ENCODE peak calls at places on chromosomes 13 and 19, in six cellular contexts. One of them, this sample, is unnamed.

GRCh38 chr13:21849323-21849722 is 178.4 kb downstream of the FGF9 start:
- DNase-seq in neural progenitor cell: peak; percentile 45
- DNase-seq in MM.1S: no peak
- DNase-seq in fibroblast of lung: no peak
- DNase-seq in mammary epithelial cell: peak; percentile 11
- DNase-seq in PC-3: peak; percentile 22
- DNase-seq in this sample: peak; percentile 17

GRCh38 chr13:30410705-30411125 is 11.6 kb upstream of the UBE2L5 start:
- DNase-seq in neural progenitor cell: no peak
- DNase-seq in mammary epithelial cell: no peak
- DNase-seq in fibroblast of lung: peak; percentile 40
- DNase-seq in MM.1S: no peak
- DNase-seq in PC-3: no peak
- DNase-seq in this sample: no peak

GRCh38 chr19:17766543-17767131 is 15.4 kb downstream of the FCHO1 start:
- DNase-seq in neural progenitor cell: peak; percentile 93
- DNase-seq in MM.1S: no peak
- DNase-seq in fibroblast of lung: peak; percentile 65
- DNase-seq in PC-3: peak; percentile 90
- DNase-seq in mammary epithelial cell: peak; percentile 68
- DNase-seq in this sample: no peak

GRCh38 chr19:20365146-20365545 is 198.1 kb downstream of the ZNF486 start:
- DNase-seq in mammary epithelial cell: no peak
- DNase-seq in fibroblast of lung: no peak
- DNase-seq in PC-3: no peak
- DNase-seq in neural progenitor cell: no peak
- DNase-seq in MM.1S: no peak
- DNase-seq in this sample: no peak

GRCh38 chr19:4405977-4406376 is 3.5 kb downstream of the CHAF1A start:
- DNase-seq in fibroblast of lung: no peak
- DNase-seq in neural progenitor cell: no peak
- DNase-seq in mammary epithelial cell: no peak
- DNase-seq in PC-3: no peak
- DNase-seq in MM.1S: no peak
- DNase-seq in this sample: no peak

GRCh38 chr13:27273658-27274425 is 3.2 kb downstream of the RASL11A start:
- DNase-seq in PC-3: no peak
- DNase-seq in neural progenitor cell: no peak
- DNase-seq in fibroblast of lung: peak; percentile 73
- DNase-seq in mammary epithelial cell: no peak
- DNase-seq in MM.1S: no peak
- DNase-seq in this sample: no peak

GRCh38 chr19:42092350-42092749 is 16.4 kb downstream of the ZNF574 start:
- DNase-seq in PC-3: peak; percentile 60
- DNase-seq in mammary epithelial cell: peak; percentile 41
- DNase-seq in fibroblast of lung: no peak
- DNase-seq in neural progenitor cell: no peak
- DNase-seq in MM.1S: peak; percentile 88
- DNase-seq in this sample: peak; percentile 66

GRCh38 chr13:72431981-72432617 is 295.3 kb downstream of the MZT1 start:
- DNase-seq in mammary epithelial cell: no peak
- DNase-seq in neural progenitor cell: no peak
- DNase-seq in MM.1S: no peak
- DNase-seq in PC-3: no peak
- DNase-seq in fibroblast of lung: peak; percentile 1
- DNase-seq in this sample: no peak

GRCh38 chr19:44759083-44759804 is 10.7 kb downstream of the BCL3 start:
- DNase-seq in neural progenitor cell: no peak
- DNase-seq in mammary epithelial cell: no peak
- DNase-seq in PC-3: no peak
- DNase-seq in MM.1S: no peak
- DNase-seq in fibroblast of lung: no peak
- DNase-seq in this sample: no peak

GRCh38 chr19:15934332-15935078 is at the start of gene CYP4F11:
- DNase-seq in mammary epithelial cell: peak; percentile 84
- DNase-seq in PC-3: peak; percentile 46
- DNase-seq in neural progenitor cell: no peak
- DNase-seq in fibroblast of lung: no peak
- DNase-seq in MM.1S: no peak
- DNase-seq in this sample: peak; percentile 20

GRCh38 chr13:40611004-40611403 is 55.4 kb downstream of the FOXO1 start:
- DNase-seq in MM.1S: no peak
- DNase-seq in mammary epithelial cell: peak; percentile 21
- DNase-seq in PC-3: no peak
- DNase-seq in fibroblast of lung: no peak
- DNase-seq in neural progenitor cell: no peak
- DNase-seq in this sample: no peak

GRCh38 chr13:114099191-114099590 is 33.2 kb downstream of the RASA3 start:
- DNase-seq in mammary epithelial cell: peak; percentile 49
- DNase-seq in neural progenitor cell: peak; percentile 60
- DNase-seq in MM.1S: peak; percentile 34
- DNase-seq in PC-3: peak; percentile 73
- DNase-seq in fibroblast of lung: peak; percentile 94
- DNase-seq in this sample: no peak

GRCh38 chr13:110957181-110957884 is 42.5 kb upstream of the ANKRD10 start:
- DNase-seq in fibroblast of lung: no peak
- DNase-seq in mammary epithelial cell: peak; percentile 58
- DNase-seq in MM.1S: no peak
- DNase-seq in PC-3: peak; percentile 24
- DNase-seq in neural progenitor cell: no peak
- DNase-seq in this sample: peak; percentile 24

GRCh38 chr13:46659413-46660065 is 106.6 kb downstream of the LRCH1 start:
- DNase-seq in fibroblast of lung: no peak
- DNase-seq in MM.1S: no peak
- DNase-seq in neural progenitor cell: no peak
- DNase-seq in mammary epithelial cell: no peak
- DNase-seq in PC-3: no peak
- DNase-seq in this sample: no peak

GRCh38 chr19:54460230-54461005 is 3.2 kb downstream of the LENG9 start:
- DNase-seq in PC-3: no peak
- DNase-seq in fibroblast of lung: no peak
- DNase-seq in neural progenitor cell: no peak
- DNase-seq in MM.1S: no peak
- DNase-seq in mammary epithelial cell: no peak
- DNase-seq in this sample: no peak

GRCh38 chr19:50508850-50509190 is 2.2 kb downstream of the JOSD2 start:
- DNase-seq in MM.1S: no peak
- DNase-seq in mammary epithelial cell: no peak
- DNase-seq in PC-3: no peak
- DNase-seq in neural progenitor cell: no peak
- DNase-seq in fibroblast of lung: no peak
- DNase-seq in this sample: no peak

GRCh38 chr19:48853483-48853882 is 14.9 kb downstream of the PLEKHA4 start:
- DNase-seq in PC-3: no peak
- DNase-seq in neural progenitor cell: no peak
- DNase-seq in MM.1S: no peak
- DNase-seq in mammary epithelial cell: no peak
- DNase-seq in fibroblast of lung: no peak
- DNase-seq in this sample: no peak

GRCh38 chr13:61954092-61954491 is 538.4 kb upstream of the PCDH20 start:
- DNase-seq in MM.1S: no peak
- DNase-seq in PC-3: peak; percentile 50
- DNase-seq in fibroblast of lung: peak; percentile 5
- DNase-seq in neural progenitor cell: peak; percentile 39
- DNase-seq in mammary epithelial cell: no peak
- DNase-seq in this sample: no peak

GRCh38 chr19:4012092-4012974 is 4.8 kb downstream of the PIAS4 start:
- DNase-seq in MM.1S: no peak
- DNase-seq in PC-3: no peak
- DNase-seq in neural progenitor cell: no peak
- DNase-seq in mammary epithelial cell: no peak
- DNase-seq in fibroblast of lung: no peak
- DNase-seq in this sample: no peak

GRCh38 chr13:53873558-53873957 is 844.9 kb downstream of the OLFM4 start:
- DNase-seq in neural progenitor cell: no peak
- DNase-seq in MM.1S: no peak
- DNase-seq in mammary epithelial cell: no peak
- DNase-seq in fibroblast of lung: no peak
- DNase-seq in PC-3: no peak
- DNase-seq in this sample: no peak

GRCh38 chr13:103263448-103263847 is 197.2 kb upstream of the SLC10A2 start:
- DNase-seq in MM.1S: no peak
- DNase-seq in fibroblast of lung: no peak
- DNase-seq in PC-3: no peak
- DNase-seq in mammary epithelial cell: no peak
- DNase-seq in neural progenitor cell: no peak
- DNase-seq in this sample: no peak

GRCh38 chr13:108200781-108201398 is 14.4 kb downstream of the LIG4 start:
- DNase-seq in fibroblast of lung: peak; percentile 64
- DNase-seq in neural progenitor cell: no peak
- DNase-seq in MM.1S: no peak
- DNase-seq in mammary epithelial cell: peak; percentile 60
- DNase-seq in PC-3: peak; percentile 61
- DNase-seq in this sample: no peak

GRCh38 chr19:17289489-17289888 is 7.8 kb downstream of the ANKLE1 start:
- DNase-seq in MM.1S: peak; percentile 48
- DNase-seq in PC-3: peak; percentile 24
- DNase-seq in mammary epithelial cell: no peak
- DNase-seq in fibroblast of lung: peak; percentile 90
- DNase-seq in neural progenitor cell: peak; percentile 92
- DNase-seq in this sample: no peak

GRCh38 chr19:55096061-55096701 is 20.5 kb downstream of the EPS8L1 start:
- DNase-seq in PC-3: no peak
- DNase-seq in mammary epithelial cell: no peak
- DNase-seq in neural progenitor cell: no peak
- DNase-seq in fibroblast of lung: no peak
- DNase-seq in MM.1S: no peak
- DNase-seq in this sample: no peak

GRCh38 chr13:95605426-95606125 is 38.9 kb downstream of the DZIP1 start:
- DNase-seq in MM.1S: no peak
- DNase-seq in mammary epithelial cell: peak; percentile 26
- DNase-seq in PC-3: no peak
- DNase-seq in fibroblast of lung: no peak
- DNase-seq in neural progenitor cell: no peak
- DNase-seq in this sample: no peak

GRCh38 chr13:101977475-101977874 is 424.4 kb downstream of the FGF14 start:
- DNase-seq in PC-3: no peak
- DNase-seq in mammary epithelial cell: no peak
- DNase-seq in fibroblast of lung: no peak
- DNase-seq in MM.1S: no peak
- DNase-seq in neural progenitor cell: no peak
- DNase-seq in this sample: no peak

GRCh38 chr19:22784051-22784450 is at the start of gene ZNF99:
- DNase-seq in neural progenitor cell: no peak
- DNase-seq in fibroblast of lung: no peak
- DNase-seq in mammary epithelial cell: no peak
- DNase-seq in MM.1S: peak; percentile 13
- DNase-seq in PC-3: no peak
- DNase-seq in this sample: no peak

DNA sequence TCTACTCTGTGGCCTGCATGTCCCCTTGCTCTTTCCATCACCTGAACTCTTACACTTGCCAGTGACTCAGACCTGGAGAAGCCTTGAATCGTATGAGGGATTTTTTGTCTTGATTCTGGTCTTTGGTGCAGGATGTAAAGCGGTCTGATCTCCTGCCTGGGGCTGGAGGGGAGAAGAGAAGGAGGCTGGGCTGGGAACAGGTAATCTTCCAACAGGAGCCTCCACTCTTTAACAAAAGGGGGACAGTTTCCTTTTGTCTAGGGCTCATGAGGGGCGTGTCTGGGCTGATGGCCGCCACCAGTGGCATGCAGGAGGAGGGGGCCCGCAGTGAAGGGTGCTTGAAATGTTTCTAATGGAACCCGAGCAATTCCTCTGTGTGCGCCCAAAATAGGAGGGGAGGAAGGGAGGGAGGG is 24.7 kb downstream of the NFIX start:
- DNase-seq in neural progenitor cell: peak; percentile 80
- DNase-seq in mammary epithelial cell: peak; percentile 72
- DNase-seq in PC-3: peak; percentile 51
- DNase-seq in MM.1S: no peak
- DNase-seq in fibroblast of lung: peak; percentile 75
- DNase-seq in this sample: no peak
- TF ChIP-seq EZH2 in neural progenitor cell: peak; percentile 68
- TF ChIP-seq EZH2 in mammary epithelial cell: no peak
- TF ChIP-seq EZH2 in PC-3: no peak
- TF ChIP-seq EZH2 in MM.1S: no peak
- TF ChIP-seq EZH2 in fibroblast of lung: no peak
- TF ChIP-seq EZH2 in this sample: no peak

DNA sequence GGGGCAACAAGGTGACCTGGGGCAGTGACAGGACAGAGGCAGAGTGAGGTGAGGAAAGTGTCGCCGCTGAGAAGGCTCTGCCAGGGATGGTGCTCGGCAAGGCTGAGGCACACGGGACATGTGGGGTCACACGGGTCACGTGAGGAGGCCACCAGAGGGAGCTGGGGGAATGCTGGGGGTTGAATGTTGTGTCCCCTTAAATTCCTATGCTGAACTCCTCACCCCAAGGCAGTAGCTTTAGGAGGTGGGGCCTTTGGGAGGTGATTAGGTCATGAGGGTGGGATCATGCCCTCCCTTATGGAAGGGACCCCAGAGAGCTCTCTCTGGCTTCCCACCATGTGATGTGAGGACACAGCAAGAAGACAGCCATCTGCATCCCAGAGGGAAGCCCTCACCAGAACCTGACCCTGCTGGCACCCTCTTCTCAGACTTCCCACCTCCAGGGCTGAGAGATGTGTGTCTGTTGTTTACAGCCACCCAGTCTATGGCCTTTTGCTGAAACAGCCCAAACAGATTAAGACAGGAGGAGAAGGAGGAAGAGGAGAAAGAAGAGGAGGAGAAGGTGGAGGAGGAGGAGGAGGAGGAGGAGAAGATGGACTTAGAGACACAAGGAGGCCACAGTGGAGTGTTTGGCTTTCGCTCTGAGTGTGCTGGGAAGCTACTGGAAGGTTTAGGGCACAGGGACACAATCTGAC is 35.4 kb downstream of the RFX2 start:
- DNase-seq in fibroblast of lung: no peak
- DNase-seq in PC-3: no peak
- DNase-seq in neural progenitor cell: no peak
- DNase-seq in mammary epithelial cell: no peak
- DNase-seq in MM.1S: no peak
- DNase-seq in this sample: no peak
- TF ChIP-seq CTCF in fibroblast of lung: no peak
- TF ChIP-seq CTCF in PC-3: no peak
- TF ChIP-seq CTCF in neural progenitor cell: no peak
- TF ChIP-seq CTCF in mammary epithelial cell: no peak
- TF ChIP-seq CTCF in MM.1S: no peak
- TF ChIP-seq CTCF in this sample: no peak

GRCh38 chr13:99984463-99985242 is 3.1 kb downstream of the ZIC2 start:
- DNase-seq in PC-3: no peak
- DNase-seq in MM.1S: no peak
- DNase-seq in mammary epithelial cell: no peak
- DNase-seq in neural progenitor cell: peak; percentile 65
- DNase-seq in fibroblast of lung: no peak
- DNase-seq in this sample: no peak
- TF ChIP-seq EZH2 in PC-3: no peak
- TF ChIP-seq EZH2 in MM.1S: no peak
- TF ChIP-seq EZH2 in mammary epithelial cell: peak; percentile 97
- TF ChIP-seq EZH2 in neural progenitor cell: no peak
- TF ChIP-seq EZH2 in fibroblast of lung: peak; percentile 100
- TF ChIP-seq EZH2 in this sample: no peak

DNA sequence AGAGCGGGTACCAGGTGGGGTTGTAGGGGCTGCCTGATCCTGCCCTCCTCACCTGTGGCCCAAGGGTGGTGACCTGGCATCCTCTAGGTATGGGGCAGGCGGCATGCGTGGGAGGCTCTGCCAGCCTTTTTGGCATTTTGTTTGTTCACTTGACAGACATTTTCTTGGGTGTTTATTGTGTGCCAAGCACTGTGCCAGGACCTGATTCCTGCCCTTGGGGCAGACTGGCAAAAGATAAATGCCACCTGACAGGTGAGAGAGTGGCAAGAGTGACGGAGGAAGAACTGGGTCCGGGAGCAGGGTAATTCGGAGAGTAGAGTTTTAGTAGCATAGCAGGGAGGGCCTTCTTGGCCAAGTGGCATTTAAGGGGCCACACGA is 6.0 kb downstream of the RAB11B start:
- DNase-seq in neural progenitor cell: no peak
- DNase-seq in mammary epithelial cell: no peak
- DNase-seq in MM.1S: no peak
- DNase-seq in fibroblast of lung: no peak
- DNase-seq in PC-3: no peak
- DNase-seq in this sample: no peak
- TF ChIP-seq CTCF in neural progenitor cell: no peak
- TF ChIP-seq CTCF in mammary epithelial cell: no peak
- TF ChIP-seq CTCF in MM.1S: no peak
- TF ChIP-seq CTCF in fibroblast of lung: no peak
- TF ChIP-seq CTCF in PC-3: no peak
- TF ChIP-seq CTCF in this sample: no peak